ENCODE peak calls at places on chromosome 5, in nine cellular contexts. T is CD8-positive, alpha-beta memory T cell; I is AG08396; M is activated CD4-positive, alpha-beta T cell treated with anti-CD3 and anti-CD28 coated beads, Interleukin-2, amount 50 U/mL, for 48 hours; R is naive B cell; L is effector memory CD8-positive, alpha-beta T cell; U is NAMALWA; O is mesothelial cell of epicardium; N is choroid plexus epithelial cell. V is an unnamed sample.

GRCh38 chr5:156474251-156474650 is 147.3 kb downstream of the SGCD start:
- DNase-seq in L (no peak), I (peak), R (no peak), M (no peak), U (no peak), T (no peak), O (no peak), N (no peak), V (peak)

GRCh38 chr5:59608745-59609144 is 284.8 kb downstream of the PDE4D start:
- DNase-seq in U (no peak), T (no peak), N (peak), R (no peak), O (no peak), I (no peak), M (no peak), L (no peak), V (no peak)

GRCh38 chr5:135891280-135891679 is 4.4 kb downstream of the IL9 start:
- DNase-seq in R (no peak), U (no peak), L (no peak), O (no peak), T (no peak), N (peak), M (no peak), I (no peak), V (no peak)

GRCh38 chr5:123035950-123036390 is 555 bp downstream of the PPIC start:
- DNase-seq in U (no peak), R (no peak), I (peak), M (peak), O (peak), T (no peak), L (no peak), N (peak), V (peak)

GRCh38 chr5:168645195-168645594 is 66.0 kb upstream of the PANK3 start:
- DNase-seq in N (no peak), R (no peak), O (no peak), I (no peak), M (no peak), T (no peak), L (no peak), U (no peak), V (no peak)

GRCh38 chr5:15992918-15993317 is 186.7 kb downstream of the MARCHF11 start:
- DNase-seq in T (no peak), O (no peak), I (peak), M (no peak), R (no peak), L (no peak), U (no peak), N (peak), V (no peak)

GRCh38 chr5:113514263-113514590 is 733 bp downstream of the YTHDC2 start:
- DNase-seq in I (no peak), M (no peak), L (no peak), R (no peak), U (peak), N (no peak), T (no peak), O (no peak), V (no peak)

GRCh38 chr5:36301858-36302603 is at the start of gene RANBP3L:
- DNase-seq in I (no peak), M (no peak), T (no peak), R (no peak), O (no peak), U (peak), N (peak), L (no peak), V (peak)

GRCh38 chr5:103475629-103476240 is 86.9 kb downstream of the NUDT12 start:
- DNase-seq in M (no peak), T (no peak), N (peak), R (no peak), I (peak), U (peak), L (no peak), O (no peak), V (peak)

V was measured in cerebellar cortex.